ENCODE peak calls at places on chromosomes 11 and 22, in eight cellular contexts. Q is fibroblast of the aortic adventitia, O is PC-9, F is mucosa of descending colon, B is AG10803, A is foreskin keratinocyte, V is AG09309, T is HCT116. E is an unnamed sample.

GRCh38 chr11:126416542-126417090 is 61.1 kb downstream of the ST3GAL4 start:
- DNase-seq in Q (peak), O (no peak), F (peak), B (peak), A (no peak), V (no peak), T (no peak), E (peak)

GRCh38 chr11:11149671-11150459 is 203.2 kb downstream of the CSNK2A3 start:
- DNase-seq in Q (no peak), O (no peak), F (no peak), B (no peak), A (peak), V (no peak), T (no peak), E (no peak)

GRCh38 chr11:67237574-67237973 is 28.7 kb upstream of the GRK2 start:
- DNase-seq in Q (no peak), O (no peak), F (no peak), B (no peak), A (no peak), V (no peak), T (no peak), E (no peak)

GRCh38 chr22:26835929-26836528 is 178.6 kb downstream of the MIAT start:
- DNase-seq in Q (peak), O (no peak), F (no peak), B (peak), A (peak), V (no peak), T (peak), E (peak)

GRCh38 chr11:66739983-66740382 is 11.0 kb upstream of the SPTBN2 start:
- DNase-seq in Q (peak), O (no peak), F (no peak), B (peak), A (peak), V (peak), T (no peak), E (no peak)

GRCh38 chr22:40654522-40655167 is 18.1 kb upstream of the MRTFA start:
- DNase-seq in Q (peak), O (peak), F (no peak), B (peak), A (no peak), V (peak), T (no peak), E (peak)

GRCh38 chr22:30127749-30128166 is 47.5 kb downstream of the HORMAD2 start:
- DNase-seq in Q (peak), O (no peak), F (no peak), B (peak), A (no peak), V (peak), T (no peak), E (no peak)

GRCh38 chr11:64583296-64584262 is 7.4 kb upstream of the SLC22A12 start:
- DNase-seq in Q (no peak), O (peak), F (peak), B (peak), A (no peak), V (no peak), T (no peak), E (no peak)

GRCh38 chr11:285894-286220 is 3.1 kb upstream of the PGGHG start:
- DNase-seq in Q (no peak), O (no peak), F (no peak), B (no peak), A (no peak), V (no peak), T (no peak), E (no peak)

GRCh38 chr11:1573847-1574255 is 1.8 kb upstream of the DUSP8 start:
- DNase-seq in Q (no peak), O (peak), F (peak), B (no peak), A (no peak), V (no peak), T (peak), E (no peak)

GRCh38 chr11:7612056-7612660 is 61.1 kb downstream of the CYB5R2 start:
- DNase-seq in Q (no peak), O (peak), F (no peak), B (no peak), A (no peak), V (no peak), T (no peak), E (no peak)

GRCh38 chr22:20587206-20587958 is 80.0 kb downstream of the MED15 start:
- DNase-seq in Q (no peak), O (no peak), F (peak), B (no peak), A (no peak), V (no peak), T (no peak), E (no peak)

GRCh38 chr11:78290293-78291176 is 101.8 kb downstream of the USP35 start:
- DNase-seq in Q (peak), O (peak), F (no peak), B (peak), A (no peak), V (peak), T (no peak), E (no peak)

GRCh38 chr11:77198440-77198849 is 70.4 kb downstream of the MYO7A start:
- DNase-seq in Q (no peak), O (no peak), F (peak), B (no peak), A (no peak), V (no peak), T (peak), E (peak)

GRCh38 chr22:33579448-33580093 is 340.7 kb downstream of the LARGE1 start:
- DNase-seq in Q (peak), O (no peak), F (peak), B (peak), A (no peak), V (peak), T (peak), E (peak)

GRCh38 chr11:112017538-112017937 is 7.7 kb upstream of the DLAT start:
- DNase-seq in Q (peak), O (no peak), F (no peak), B (peak), A (no peak), V (no peak), T (no peak), E (no peak)

GRCh38 chr11:17765381-17766359 is 31.1 kb downstream of the KCNC1 start:
- DNase-seq in Q (no peak), O (no peak), F (no peak), B (no peak), A (no peak), V (no peak), T (no peak), E (peak)

GRCh38 chr22:47091921-47092700 is 329.7 kb downstream of the TBC1D22A start:
- DNase-seq in Q (no peak), O (no peak), F (no peak), B (no peak), A (no peak), V (no peak), T (no peak), E (no peak)

GRCh38 chr11:106917973-106918372 is 100.3 kb downstream of the GUCY1A2 start:
- DNase-seq in Q (peak), O (no peak), F (no peak), B (no peak), A (no peak), V (no peak), T (peak), E (peak)

GRCh38 chr11:16087886-16088285 is 268.5 kb downstream of the SOX6 start:
- DNase-seq in Q (no peak), O (no peak), F (no peak), B (no peak), A (no peak), V (no peak), T (no peak), E (no peak)

GRCh38 chr11:13384837-13385417 is 78.1 kb downstream of the BTBD10 start:
- DNase-seq in Q (peak), O (no peak), F (no peak), B (peak), A (no peak), V (peak), T (peak), E (no peak)

GRCh38 chr11:80163441-80163840 is 722.6 kb upstream of the TENM4 start:
- DNase-seq in Q (no peak), O (no peak), F (no peak), B (no peak), A (no peak), V (no peak), T (no peak), E (no peak)

GRCh38 chr11:19193916-19194315 is 7.9 kb downstream of the CSRP3 start:
- DNase-seq in Q (no peak), O (no peak), F (no peak), B (no peak), A (no peak), V (no peak), T (no peak), E (no peak)

GRCh38 chr22:32541481-32541880 is 66.9 kb downstream of the FBXO7 start:
- DNase-seq in Q (no peak), O (no peak), F (no peak), B (no peak), A (no peak), V (no peak), T (no peak), E (no peak)

GRCh38 chr11:96019271-96019670 is 95.4 kb upstream of the MTMR2 start:
- DNase-seq in Q (no peak), O (no peak), F (no peak), B (no peak), A (no peak), V (no peak), T (no peak), E (no peak)

GRCh38 chr11:65053826-65054503 is 4.4 kb downstream of the NAALADL1 start:
- DNase-seq in Q (no peak), O (no peak), F (no peak), B (no peak), A (no peak), V (no peak), T (no peak), E (no peak)

GRCh38 chr22:48702573-48703264 is 1125.0 kb downstream of the BRD1 start:
- DNase-seq in Q (no peak), O (no peak), F (peak), B (no peak), A (no peak), V (no peak), T (no peak), E (no peak)

GRCh38 chr22:39144101-39144815 is 8.2 kb downstream of the CBX7 start:
- DNase-seq in Q (peak), O (no peak), F (peak), B (peak), A (no peak), V (peak), T (no peak), E (no peak)

GRCh38 chr22:38940985-38941384 is 16.4 kb upstream of the APOBEC3A start:
- DNase-seq in Q (no peak), O (no peak), F (no peak), B (no peak), A (no peak), V (no peak), T (no peak), E (no peak)

GRCh38 chr22:22952531-22953295 is 65.1 kb downstream of the IGLL5 start:
- DNase-seq in Q (no peak), O (no peak), F (no peak), B (no peak), A (no peak), V (no peak), T (no peak), E (no peak)

GRCh38 chr11:19110290-19110689 is 6.7 kb upstream of the ZDHHC13 start:
- DNase-seq in Q (no peak), O (no peak), F (no peak), B (no peak), A (no peak), V (no peak), T (no peak), E (no peak)

GRCh38 chr11:111937859-111938258 is 716 bp downstream of the DIXDC1 start:
- DNase-seq in Q (no peak), O (no peak), F (no peak), B (no peak), A (no peak), V (no peak), T (no peak), E (no peak)

GRCh38 chr22:38802671-38803121 is 8.8 kb upstream of the DNAL4 start:
- DNase-seq in Q (peak), O (peak), F (no peak), B (peak), A (peak), V (peak), T (peak), E (no peak)

GRCh38 chr11:74754507-74755255 is 6.0 kb downstream of the RNF169 start:
- DNase-seq in Q (peak), O (peak), F (no peak), B (peak), A (peak), V (peak), T (no peak), E (no peak)

GRCh38 chr22:19852177-19852781 is 2.4 kb downstream of the GNB1L start:
- DNase-seq in Q (no peak), O (no peak), F (no peak), B (no peak), A (no peak), V (no peak), T (no peak), E (peak)

GRCh38 chr11:128905345-128906184 is 14.4 kb downstream of the KCNJ5 start:
- DNase-seq in Q (no peak), O (peak), F (peak), B (no peak), A (no peak), V (no peak), T (peak), E (no peak)
- TF ChIP-seq CTCF in Q (peak), O (peak), F (no peak), B (peak), A (peak), V (peak), T (peak), E (peak)

GRCh38 chr22:36319595-36320497 is 66.9 kb downstream of the APOL1 start:
- DNase-seq in Q (no peak), O (no peak), F (peak), B (no peak), A (no peak), V (no peak), T (no peak), E (no peak)

GRCh38 chr22:36322602-36322915 is 65.2 kb downstream of the MYH9 start:
- DNase-seq in Q (no peak), O (no peak), F (peak), B (no peak), A (no peak), V (no peak), T (no peak), E (no peak)

GRCh38 chr22:36318442-36318841 is 65.5 kb downstream of the APOL1 start:
- DNase-seq in Q (no peak), O (no peak), F (peak), B (no peak), A (no peak), V (no peak), T (no peak), E (no peak)

GRCh38 chr22:36321797-36322601 is 65.8 kb downstream of the MYH9 start:
- DNase-seq in Q (no peak), O (no peak), F (no peak), B (no peak), A (no peak), V (no peak), T (no peak), E (no peak)

DNA sequence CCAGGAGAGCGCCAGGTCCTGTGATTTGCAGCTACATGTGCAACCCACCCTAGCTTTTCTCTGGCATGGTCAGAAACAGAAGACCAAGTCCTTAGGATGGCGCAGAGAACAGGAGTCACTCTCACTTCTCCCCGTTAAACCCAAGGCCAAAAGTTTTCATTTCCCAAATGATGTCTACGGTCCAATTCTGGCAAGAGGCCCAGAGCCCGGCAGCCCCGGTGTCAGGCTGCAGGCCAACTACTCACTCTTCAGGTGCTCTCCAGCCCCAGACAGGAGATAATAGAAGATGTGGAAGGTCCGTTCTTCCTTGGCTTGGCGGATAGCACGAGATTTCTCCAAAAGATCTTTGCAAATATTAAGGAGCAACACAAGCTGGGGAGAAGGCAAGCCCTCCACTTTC is 67.2 kb downstream of the MYH9 start:
- DNase-seq in Q (no peak), O (no peak), F (no peak), B (no peak), A (no peak), V (no peak), T (no peak), E (no peak)
- TF ChIP-seq CTCF in Q (no peak), O (no peak), F (no peak), B (no peak), A (no peak), V (no peak), T (no peak), E (no peak)

GRCh38 chr11:34356918-34357645 is 728 bp downstream of the ABTB2 start:
- DNase-seq in Q (peak), O (no peak), F (peak), B (peak), A (peak), V (no peak), T (no peak), E (peak)
- TF ChIP-seq CTCF in Q (peak), O (no peak), F (no peak), B (no peak), A (peak), V (no peak), T (no peak), E (no peak)

DNA sequence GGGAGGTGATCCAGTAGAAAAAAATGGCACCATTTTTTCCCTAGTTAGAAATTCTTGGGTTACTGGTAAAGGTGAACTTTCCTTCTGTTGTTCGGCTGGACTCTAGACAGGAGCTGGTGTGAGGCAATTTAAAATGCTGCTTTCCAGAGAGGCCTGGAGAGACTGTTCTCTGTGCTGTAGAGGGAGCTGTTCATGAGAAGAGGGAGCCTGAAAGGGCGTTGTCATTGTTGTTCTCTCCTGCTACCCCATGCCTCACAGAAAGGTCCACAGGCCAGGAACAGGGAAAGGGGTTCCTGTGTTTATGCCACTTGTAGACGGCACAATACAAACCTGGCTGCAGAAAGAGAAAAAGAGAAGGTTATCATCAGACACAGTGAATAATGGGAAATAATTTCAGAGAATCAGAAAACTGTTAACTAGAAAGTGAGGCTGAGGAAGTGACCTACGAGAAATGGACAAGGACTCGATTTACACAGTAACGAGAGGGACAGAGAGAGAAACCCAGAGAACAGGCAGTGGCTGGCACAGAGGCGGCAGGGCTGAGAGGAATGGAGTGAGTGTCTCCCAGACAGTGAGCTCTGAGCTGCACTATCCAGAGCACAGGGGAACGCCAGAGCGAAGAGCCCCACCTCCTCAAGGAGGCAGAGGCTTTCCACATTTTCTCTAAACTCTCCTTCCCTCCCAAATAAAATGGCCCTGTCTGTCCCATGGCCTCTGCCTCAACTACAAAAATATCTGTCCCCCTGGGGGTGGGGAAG is 109.2 kb downstream of the RRM1 start:
- DNase-seq in Q (no peak), O (no peak), F (no peak), B (no peak), A (no peak), V (no peak), T (no peak), E (no peak)
- TF ChIP-seq CTCF in Q (peak), O (no peak), F (no peak), B (peak), A (no peak), V (no peak), T (no peak), E (no peak)

DNA sequence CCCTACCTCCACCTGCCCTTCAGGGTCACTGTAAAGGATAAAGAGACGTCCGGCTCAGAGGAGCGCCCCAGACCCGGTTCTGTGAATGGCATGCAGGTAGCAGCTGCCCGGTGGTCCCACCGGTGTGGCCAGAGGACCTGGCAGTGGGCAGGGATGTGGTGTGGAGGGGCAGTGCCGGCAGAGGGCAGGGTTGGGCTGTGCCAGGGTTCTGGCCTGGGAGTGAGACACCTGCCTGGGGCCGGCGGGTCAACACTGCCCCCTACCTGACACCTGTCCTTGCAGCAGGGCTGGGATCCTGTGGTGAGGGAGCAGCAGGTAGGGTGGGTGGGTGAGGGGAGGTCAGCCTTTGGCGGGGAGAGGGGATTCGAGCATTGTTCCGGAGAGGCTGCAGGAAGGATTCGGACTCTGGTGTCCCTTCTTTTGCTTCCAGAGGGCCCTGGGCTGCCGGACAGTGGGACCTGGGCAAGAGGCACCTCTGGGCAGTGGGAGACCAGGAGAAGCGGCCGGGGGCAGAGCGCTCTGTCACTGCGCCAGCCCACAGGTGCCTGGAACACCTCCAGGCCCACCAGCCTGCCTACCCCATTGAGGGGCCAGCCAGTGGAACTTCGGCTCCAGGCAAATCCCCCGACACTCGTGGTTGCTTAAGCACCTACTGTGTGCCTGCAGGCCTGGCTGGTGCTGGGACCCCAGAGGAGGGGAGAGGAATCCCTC is 1.6 kb upstream of the PHLDA2 start:
- DNase-seq in Q (peak), O (peak), F (peak), B (no peak), A (peak), V (no peak), T (peak), E (peak)
- TF ChIP-seq CTCF in Q (peak), O (peak), F (peak), B (peak), A (peak), V (peak), T (no peak), E (peak)

E was measured in glutamatergic neuron.